ENCODE peak calls at places on chromosomes 5 and 9, in four cellular contexts. W is Ammon's horn, H is T-helper 1 cell, O is transverse colon. B is an unnamed sample.

GRCh38 chr9:107874137-107874536 is 384.6 kb upstream of the KLF4 start:
- DNase-seq in W (no peak), O (no peak), H (no peak), B (no peak)

GRCh38 chr5:1703352-1704050 is 96.1 kb downstream of the MRPL36 start:
- DNase-seq in H (no peak), W (no peak), O (no peak), B (no peak)

GRCh38 chr5:165055476-165055875 is 1550.1 kb downstream of the MAT2B start:
- DNase-seq in O (no peak), W (no peak), H (no peak), B (no peak)

GRCh38 chr9:115036691-115037090 is 81.3 kb downstream of the TNC start:
- DNase-seq in H (no peak), O (no peak), W (no peak), B (no peak)

GRCh38 chr5:171386861-171387254 is 791 bp upstream of the NPM1 start:
- DNase-seq in W (no peak), H (no peak), O (no peak), B (no peak)

GRCh38 chr5:158115468-158115867 is 256.5 kb upstream of the CLINT1 start:
- DNase-seq in O (no peak), H (no peak), W (no peak), B (no peak)

GRCh38 chr9:110875275-110875674 is 163.0 kb downstream of the LPAR1 start:
- DNase-seq in H (no peak), O (peak), W (peak), B (no peak)

GRCh38 chr5:134240421-134240962 is 14.6 kb upstream of the PPP2CA start:
- DNase-seq in O (no peak), H (no peak), W (peak), B (no peak)

GRCh38 chr5:172443441-172444109 is 10.8 kb downstream of the SH3PXD2B start:
- DNase-seq in W (peak), O (peak), H (no peak), B (no peak)

GRCh38 chr9:22237497-22238363 is 208.9 kb upstream of the DMRTA1 start:
- DNase-seq in W (no peak), H (no peak), O (no peak), B (no peak)

GRCh38 chr9:127963041-127963358 is 17.8 kb downstream of the EEIG1 start:
- DNase-seq in W (no peak), O (no peak), H (no peak), B (no peak)